ENCODE peak calls at places on chromosome 6, in six cellular contexts. S, X, O, M, B and D are unnamed samples. For H3K27me3, the result is how much of the 10 kb centered on the place peaks cover.

GRCh38 chr6:42182101-42182500 is 8.9 kb downstream of the GUCA1A start:
- DNase-seq in S (peak), X (no peak), O (no peak), M (no peak), B (no peak), D (no peak)

GRCh38 chr6:28809947-28810654 is 113.7 kb downstream of the TRIM27 start:
- DNase-seq in S (no peak), X (no peak), O (no peak), M (no peak), B (no peak), D (no peak)

GRCh38 chr6:142485256-142485655 is 183.4 kb downstream of the ADGRG6 start:
- DNase-seq in S (no peak), X (no peak), O (no peak), M (no peak), B (no peak), D (no peak)

GRCh38 chr6:100232791-100233573 is 231.7 kb downstream of the SIM1 start:
- DNase-seq in S (no peak), X (no peak), O (no peak), M (no peak), B (no peak), D (no peak)

GRCh38 chr6:46629698-46630097 is 22.9 kb downstream of the CYP39A1 start:
- DNase-seq in S (no peak), X (no peak), O (no peak), M (no peak), B (no peak), D (no peak)

GRCh38 chr6:111484655-111484974 is 1.6 kb upstream of the REV3L start:
- DNase-seq in S (no peak), X (no peak), O (no peak), M (no peak), B (no peak), D (no peak)

GRCh38 chr6:44831002-44831610 is 443.6 kb downstream of the CDC5L start:
- DNase-seq in S (no peak), X (no peak), O (no peak), M (no peak), B (no peak), D (no peak)

GRCh38 chr6:43990627-43991619 is 136.3 kb downstream of the MRPL14 start:
- DNase-seq in S (no peak), X (no peak), O (no peak), M (no peak), B (no peak), D (peak)

GRCh38 chr6:168574699-168575195 is 133.8 kb downstream of the SMOC2 start:
- DNase-seq in S (no peak), X (no peak), O (no peak), M (peak), B (peak), D (no peak)

GRCh38 chr6:56259163-56259562 is 11.8 kb upstream of the COL21A1 start:
- DNase-seq in S (no peak), X (no peak), O (no peak), M (no peak), B (no peak), D (no peak)

GRCh38 chr6:56266011-56266410 is 18.6 kb upstream of the COL21A1 start:
- DNase-seq in S (no peak), X (no peak), O (no peak), M (no peak), B (no peak), D (no peak)

GRCh38 chr6:56259682-56260081 is 12.3 kb upstream of the COL21A1 start:
- DNase-seq in S (no peak), X (peak), O (no peak), M (no peak), B (no peak), D (no peak)

GRCh38 chr6:56268266-56268665 is 20.9 kb upstream of the COL21A1 start:
- DNase-seq in S (no peak), X (no peak), O (no peak), M (no peak), B (no peak), D (no peak)

GRCh38 chr6:56263586-56264295 is 16.4 kb upstream of the COL21A1 start:
- DNase-seq in S (no peak), X (no peak), O (no peak), M (no peak), B (no peak), D (no peak)
- H3K27me3 ChIP-seq in S (under half), X (under half), O (under half), M (under half), B (under half), D (under half)

DNA sequence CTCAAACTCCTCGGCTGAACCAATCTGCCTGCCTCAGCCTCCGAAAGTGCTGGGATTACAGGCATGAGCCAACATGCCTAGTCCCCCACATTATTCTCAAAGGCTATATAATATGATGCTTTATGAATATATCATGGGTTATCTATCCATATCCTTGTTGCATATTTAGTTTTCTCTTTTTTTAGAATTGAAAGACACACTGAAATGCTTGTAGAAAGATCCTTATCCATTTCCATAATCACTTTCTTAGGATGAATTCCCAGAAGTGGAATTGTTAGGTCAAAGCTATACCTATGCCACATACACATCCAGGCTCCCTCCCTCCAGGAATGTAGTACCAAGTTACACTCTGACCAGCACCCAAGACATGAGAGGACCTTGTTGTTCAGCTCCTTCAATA is 2.5 kb upstream of the ARFGEF3 start:
- DNase-seq in S (no peak), X (no peak), O (no peak), M (no peak), B (no peak), D (no peak)
- TF ChIP-seq POLR2AphosphoS5 in S (no peak), X (no peak), O (no peak), M (no peak), B (no peak), D (no peak)

GRCh38 chr6:33885121-33886057 is 81.6 kb upstream of the MLN start:
- DNase-seq in S (no peak), X (peak), O (no peak), M (peak), B (no peak), D (no peak)

GRCh38 chr6:33892581-33893346 is 89.0 kb upstream of the MLN start:
- DNase-seq in S (no peak), X (no peak), O (no peak), M (no peak), B (no peak), D (no peak)

GRCh38 chr6:33886673-33887144 is 82.9 kb upstream of the MLN start:
- DNase-seq in S (no peak), X (peak), O (no peak), M (no peak), B (no peak), D (no peak)

GRCh38 chr6:33888183-33888582 is 84.4 kb upstream of the MLN start:
- DNase-seq in S (no peak), X (no peak), O (no peak), M (no peak), B (no peak), D (no peak)
- H3K27me3 ChIP-seq in S (under half), X (under half), O (under half), M (under half), B (under half), D (under half)

DNA sequence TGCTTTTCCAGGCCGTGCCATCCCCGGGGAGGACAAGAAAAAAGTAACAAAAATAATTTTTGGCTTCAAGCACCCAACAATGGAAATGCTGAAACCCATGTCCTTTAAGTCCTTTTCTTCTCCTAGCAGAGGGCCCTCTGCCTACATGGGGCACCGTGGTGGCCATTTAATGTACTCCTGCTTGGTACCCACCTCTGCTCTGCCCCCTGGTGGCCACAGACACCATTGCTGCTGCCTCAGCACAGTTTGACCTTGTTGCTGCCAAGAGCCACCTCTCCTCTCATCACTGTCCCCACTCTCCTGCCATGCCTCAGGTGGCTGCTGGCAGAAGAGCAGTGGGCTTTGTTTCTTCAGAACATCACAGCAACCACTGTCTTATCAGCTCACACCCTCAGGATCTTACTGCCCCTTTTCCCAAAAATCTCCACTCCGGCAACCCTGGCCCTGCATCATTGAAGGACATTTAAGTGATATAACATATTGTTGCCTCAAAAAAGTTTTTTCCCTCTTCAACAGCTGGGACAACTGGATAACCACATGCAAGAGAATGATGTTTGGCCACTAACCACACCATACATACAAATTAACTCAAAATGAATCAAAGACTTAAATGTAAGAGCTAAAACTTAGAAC is 12.9 kb upstream of the ARMC2 start:
- DNase-seq in S (peak), X (peak), O (peak), M (peak), B (peak), D (peak)
- TF ChIP-seq POLR2AphosphoS5 in S (peak), X (no peak), O (peak), M (no peak), B (peak), D (no peak)